ENCODE peak calls at places on chromosomes 12 and 14, in four cellular contexts. E is HepG2, Z is K562, H is HCT116. O is an unnamed sample.

GRCh38 chr12:124553862-124554428 is 13.5 kb downstream of the NCOR2 start:
- DNase-seq in E (no peak), Z (no peak), H (no peak), O (no peak)

GRCh38 chr12:84492381-84492883 is 420.2 kb downstream of the SLC6A15 start:
- DNase-seq in E (no peak), Z (no peak), H (no peak), O (no peak)

GRCh38 chr12:114403690-114404450 is 2.1 kb downstream of the TBX5 start:
- DNase-seq in E (no peak), Z (no peak), H (no peak), O (no peak)

GRCh38 chr14:34775342-34775741 is 60.9 kb upstream of the CFL2 start:
- DNase-seq in E (no peak), Z (no peak), H (no peak), O (no peak)

GRCh38 chr14:77889971-77890442 is 90.1 kb downstream of the ADCK1 start:
- DNase-seq in E (no peak), Z (no peak), H (no peak), O (no peak)

GRCh38 chr14:105192866-105193731 is 12.0 kb upstream of the NUDT14 start:
- DNase-seq in E (no peak), Z (no peak), H (no peak), O (no peak)

GRCh38 chr12:114355389-114356088 is 50.4 kb downstream of the TBX5 start:
- DNase-seq in E (peak), Z (no peak), H (peak), O (no peak)

GRCh38 chr12:119669744-119670472 is 2.0 kb downstream of the PRKAB1 start:
- DNase-seq in E (peak), Z (no peak), H (no peak), O (no peak)

GRCh38 chr12:92899388-92900001 is 29.6 kb downstream of the EEA1 start:
- DNase-seq in E (peak), Z (no peak), H (peak), O (peak)

GRCh38 chr14:68611611-68612010 is 181.3 kb downstream of the ZFP36L1 start:
- DNase-seq in E (no peak), Z (no peak), H (no peak), O (no peak)

GRCh38 chr12:30792648-30793499 is 38.1 kb upstream of the CAPRIN2 start:
- DNase-seq in E (peak), Z (no peak), H (peak), O (peak)

GRCh38 chr12:95553202-95553943 is 2.1 kb upstream of the USP44 start:
- DNase-seq in E (no peak), Z (no peak), H (no peak), O (no peak)

GRCh38 chr12:92136883-92137582 is 8.6 kb downstream of the BTG1 start:
- DNase-seq in E (peak), Z (no peak), H (peak), O (no peak)

GRCh38 chr14:99249389-99249788 is 22.6 kb downstream of the BCL11B start:
- DNase-seq in E (no peak), Z (no peak), H (no peak), O (no peak)

GRCh38 chr12:121791671-121792496 is 1.6 kb downstream of the RHOF start:
- DNase-seq in E (peak), Z (no peak), H (no peak), O (no peak)
- TF ChIP-seq CTCF in E (peak), Z (peak), H (no peak), O (no peak)

GRCh38 chr14:24176599-24176998 is 4.7 kb downstream of the REC8 start:
- DNase-seq in E (no peak), Z (no peak), H (no peak), O (no peak)
- TF ChIP-seq TCF7L2 in E (no peak), Z (no peak), H (no peak), O (no peak)

GRCh38 chr14:73787760-73788508 is 63.7 kb upstream of the PTGR2 start:
- DNase-seq in E (no peak), Z (no peak), H (no peak), O (no peak)
- TF ChIP-seq SIN3A in E (no peak), Z (no peak), H (no peak), O (no peak)

GRCh38 chr14:45785240-45785639 is 532.2 kb upstream of the MIS18BP1 start:
- DNase-seq in E (no peak), Z (no peak), H (no peak), O (no peak)
- TF ChIP-seq CTCF in E (no peak), Z (no peak), H (no peak), O (no peak)

DNA sequence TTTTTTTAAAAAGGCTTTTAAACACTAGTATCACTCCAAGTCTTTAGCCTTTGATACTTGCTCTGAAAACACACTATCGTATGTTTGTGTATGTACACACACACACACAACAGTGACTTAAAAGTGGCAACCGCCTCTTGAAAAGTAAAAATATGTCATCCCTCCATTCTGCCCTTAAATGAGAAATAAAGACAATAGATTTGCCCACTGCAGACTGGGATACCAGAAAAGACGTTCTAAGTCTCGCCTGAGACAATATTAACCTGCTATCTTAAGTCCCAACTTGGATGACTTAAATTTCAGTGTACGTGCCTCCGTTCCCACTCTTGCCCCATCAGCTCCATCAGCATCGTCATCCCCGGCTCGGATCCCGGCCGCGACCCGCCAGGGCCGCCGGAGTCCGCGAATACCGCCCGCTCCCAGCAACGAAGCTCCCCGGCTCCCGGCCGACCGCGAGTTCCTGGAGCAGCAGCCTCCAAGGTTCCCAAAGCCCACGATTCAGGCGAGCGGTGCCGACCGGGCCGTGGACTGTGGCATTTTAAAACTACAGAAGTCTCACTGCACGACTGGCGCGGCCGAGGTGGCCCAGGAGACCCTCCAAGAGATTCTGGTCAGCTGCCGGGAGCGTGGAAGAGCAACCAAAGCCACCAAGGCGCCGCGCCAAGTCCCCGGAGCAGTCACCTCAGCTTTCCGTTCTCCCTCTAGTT is 2.8 kb upstream of the ARID2 start:
- DNase-seq in E (peak), Z (peak), H (no peak), O (no peak)
- TF ChIP-seq TCF7L2 in E (no peak), Z (no peak), H (no peak), O (no peak)